ENCODE peak calls at places on chromosomes 12 and 14, in four cellular contexts. D is neuronal stem cell; T is choroid plexus epithelial cell; V is effector memory CD4-positive, alpha-beta T cell. P is an unnamed sample.

GRCh38 chr14:61934385-61934784 is 172.2 kb downstream of the SNAPC1 start:
- DNase-seq in D (no peak), V (no peak), T (peak; percentile 71), P (no peak)

GRCh38 chr12:26271889-26272492 is 76.6 kb downstream of the SSPN start:
- DNase-seq in D (no peak), T (peak; percentile 97), V (no peak), P (peak; percentile 25)

GRCh38 chr14:68535404-68536024 is 257.4 kb downstream of the ZFP36L1 start:
- DNase-seq in D (no peak), V (no peak), T (peak; percentile 56), P (no peak)

GRCh38 chr14:103543721-103544626 is 15.0 kb downstream of the TRMT61A start:
- DNase-seq in D (no peak), T (no peak), V (no peak), P (peak; percentile 55)

GRCh38 chr12:107219301-107219700 is 126.0 kb upstream of the CRY1 start:
- DNase-seq in D (no peak), V (no peak), T (no peak), P (no peak)

GRCh38 chr12:946656-947055 is 2.8 kb downstream of the RAD52 start:
- DNase-seq in T (peak; percentile 55), D (no peak), V (no peak), P (no peak)

GRCh38 chr14:60655114-60655897 is 6.0 kb upstream of the SIX1 start:
- DNase-seq in D (peak; percentile 36), T (no peak), V (no peak), P (no peak)

GRCh38 chr14:38199768-38200167 is 7.9 kb upstream of the SSTR1 start:
- DNase-seq in V (no peak), T (no peak), D (no peak), P (no peak)

GRCh38 chr14:76811561-76811960 is 1.1 kb downstream of the ANGEL1 start:
- DNase-seq in V (no peak), D (no peak), T (peak; percentile 30), P (no peak)

GRCh38 chr12:98741615-98742265 is 96.7 kb downstream of the APAF1 start:
- DNase-seq in V (no peak), D (no peak), T (no peak), P (no peak)

GRCh38 chr14:25136811-25137210 is 86.9 kb upstream of the STXBP6 start:
- DNase-seq in D (no peak), T (no peak), V (no peak), P (no peak)

GRCh38 chr14:73295198-73295796 is 58.0 kb downstream of the PAPLN start:
- DNase-seq in D (no peak), V (no peak), T (peak; percentile 59), P (no peak)

GRCh38 chr14:67623114-67623513 is 3.4 kb downstream of the ARG2 start:
- DNase-seq in T (peak; percentile 63), D (no peak), V (no peak), P (no peak)

GRCh38 chr12:122988612-122989442 is 8.3 kb downstream of the ARL6IP4 start:
- DNase-seq in D (no peak), T (no peak), V (no peak), P (no peak)

GRCh38 chr12:14955876-14956811 is 5.3 kb downstream of the ARHGDIB start:
- DNase-seq in D (no peak), T (no peak), V (no peak), P (peak; percentile 19)

GRCh38 chr14:64095620-64096019 is 198.6 kb downstream of the ESR2 start:
- DNase-seq in V (no peak), T (peak; percentile 88), D (no peak), P (no peak)

GRCh38 chr12:93790472-93791152 is 113.4 kb downstream of the CRADD start:
- DNase-seq in V (no peak), T (peak; percentile 92), D (no peak), P (no peak)

GRCh38 chr14:88559852-88560251 is 3.0 kb upstream of the ZC3H14 start:
- DNase-seq in T (peak; percentile 79), D (no peak), V (no peak), P (no peak)

GRCh38 chr14:102909462-102909861 is 13.0 kb upstream of the AMN start:
- DNase-seq in T (no peak), V (no peak), D (no peak), P (no peak)

GRCh38 chr12:4789776-4790175 is 69.6 kb downstream of the GALNT8 start:
- DNase-seq in V (no peak), T (no peak), D (no peak), P (no peak)

GRCh38 chr12:53530056-53530455 is 22.8 kb upstream of the NPFF start:
- DNase-seq in V (no peak), D (no peak), T (no peak), P (no peak)

GRCh38 chr14:81348086-81348485 is 52.0 kb downstream of the STON2 start:
- DNase-seq in T (no peak), D (no peak), V (no peak), P (no peak)

P was measured in nucleus accumbens.